ENCODE peak calls at places on chromosomes 6 and 20, in four cellular contexts. Z is PC-3, N is astrocyte, S is K562. C is an unnamed sample.

GRCh38 chr20:51640743-51641142 is 98.2 kb upstream of the NFATC2 start:
- DNase-seq in Z (no peak), N (peak), S (no peak), C (peak)

GRCh38 chr20:24868396-24868927 is 80.6 kb upstream of the CST7 start:
- DNase-seq in Z (no peak), N (no peak), S (no peak), C (no peak)

GRCh38 chr20:16349518-16350295 is 223.5 kb downstream of the KIF16B start:
- DNase-seq in Z (no peak), N (peak), S (no peak), C (peak)

GRCh38 chr20:41308726-41309413 is 8.7 kb downstream of the ZHX3 start:
- DNase-seq in Z (no peak), N (no peak), S (peak), C (peak)

GRCh38 chr6:4133941-4134838 is 1.2 kb downstream of the ECI2 start:
- DNase-seq in Z (peak), N (no peak), S (peak), C (peak)

GRCh38 chr6:95529762-95530161 is 47.6 kb upstream of the MANEA start:
- DNase-seq in Z (no peak), N (no peak), S (no peak), C (no peak)

GRCh38 chr6:7138921-7139358 is 31.2 kb downstream of the RREB1 start:
- DNase-seq in Z (peak), N (no peak), S (peak), C (no peak)

GRCh38 chr20:34815636-34816035 is 9.8 kb downstream of the NCOA6 start:
- DNase-seq in Z (no peak), N (no peak), S (no peak), C (peak)

GRCh38 chr6:79946242-79946641 is 1.1 kb downstream of the ELOVL4 start:
- DNase-seq in Z (peak), N (peak), S (no peak), C (peak)

GRCh38 chr6:30886897-30887255 is 2.6 kb downstream of the DDR1 start:
- DNase-seq in Z (no peak), N (no peak), S (no peak), C (no peak)

GRCh38 chr6:151589667-151590066 is 95.8 kb downstream of the CCDC170 start:
- DNase-seq in Z (no peak), N (no peak), S (no peak), C (no peak)

GRCh38 chr20:16459019-16459700 is 114.1 kb downstream of the KIF16B start:
- DNase-seq in Z (peak), N (peak), S (peak), C (peak)

GRCh38 chr6:55433446-55434130 is 106.3 kb downstream of the GFRAL start:
- DNase-seq in Z (peak), N (no peak), S (no peak), C (peak)

GRCh38 chr6:19301980-19302379 is 535.2 kb upstream of the ID4 start:
- DNase-seq in Z (peak), N (peak), S (no peak), C (peak)

GRCh38 chr6:116278853-116279231 is 888 bp downstream of the TSPYL1 start:
- DNase-seq in Z (no peak), N (no peak), S (peak), C (no peak)

GRCh38 chr6:43269273-43270007 is 26.2 kb downstream of the TTBK1 start:
- DNase-seq in Z (no peak), N (no peak), S (peak), C (no peak)

GRCh38 chr6:30325150-30325872 is 1.4 kb upstream of the TRIM39 start:
- DNase-seq in Z (peak), N (peak), S (peak), C (peak)

GRCh38 chr20:19929749-19930148 is 87.4 kb upstream of the NAA20 start:
- DNase-seq in Z (no peak), N (no peak), S (no peak), C (no peak)

GRCh38 chr6:36829919-36830544 is 9.2 kb downstream of the CPNE5 start:
- DNase-seq in Z (no peak), N (peak), S (no peak), C (peak)

GRCh38 chr6:149717588-149718458 is at the start of gene LATS1:
- DNase-seq in Z (peak), N (peak), S (peak), C (peak)

GRCh38 chr6:7998103-7998725 is 66.0 kb downstream of the BLOC1S5 start:
- DNase-seq in Z (peak), N (peak), S (no peak), C (peak)

GRCh38 chr6:32666420-32667300 is at the start of gene HLA-DQB1:
- DNase-seq in Z (peak), N (no peak), S (no peak), C (peak)

GRCh38 chr6:122059918-122060317 is 339.5 kb upstream of the HSF2 start:
- DNase-seq in Z (no peak), N (no peak), S (no peak), C (peak)

GRCh38 chr6:146194434-146194833 is 165.6 kb downstream of the GRM1 start:
- DNase-seq in Z (no peak), N (no peak), S (no peak), C (peak)

GRCh38 chr20:32681175-32682084 is 7.7 kb upstream of the C20orf203 start:
- DNase-seq in Z (peak), N (peak), S (peak), C (peak)

GRCh38 chr6:38058022-38058421 is 238.5 kb downstream of the ZFAND3 start:
- DNase-seq in Z (peak), N (peak), S (no peak), C (peak)

GRCh38 chr6:41027251-41027650 is 11.8 kb downstream of the UNC5CL start:
- DNase-seq in Z (peak), N (no peak), S (no peak), C (no peak)

GRCh38 chr6:2656460-2657064 is 94.2 kb downstream of the MYLK4 start:
- DNase-seq in Z (no peak), N (no peak), S (no peak), C (no peak)
- H2AFZ ChIP-seq in Z (no peak), N (no peak), S (no peak), C (no peak)

GRCh38 chr6:163793584-163793983 is 379.1 kb downstream of the QKI start:
- DNase-seq in Z (peak), N (peak), S (no peak), C (peak)

GRCh38 chr6:163787001-163787667 is 372.6 kb downstream of the QKI start:
- DNase-seq in Z (no peak), N (no peak), S (no peak), C (no peak)

GRCh38 chr6:163790296-163790840 is 375.9 kb downstream of the QKI start:
- DNase-seq in Z (no peak), N (peak), S (no peak), C (peak)

DNA sequence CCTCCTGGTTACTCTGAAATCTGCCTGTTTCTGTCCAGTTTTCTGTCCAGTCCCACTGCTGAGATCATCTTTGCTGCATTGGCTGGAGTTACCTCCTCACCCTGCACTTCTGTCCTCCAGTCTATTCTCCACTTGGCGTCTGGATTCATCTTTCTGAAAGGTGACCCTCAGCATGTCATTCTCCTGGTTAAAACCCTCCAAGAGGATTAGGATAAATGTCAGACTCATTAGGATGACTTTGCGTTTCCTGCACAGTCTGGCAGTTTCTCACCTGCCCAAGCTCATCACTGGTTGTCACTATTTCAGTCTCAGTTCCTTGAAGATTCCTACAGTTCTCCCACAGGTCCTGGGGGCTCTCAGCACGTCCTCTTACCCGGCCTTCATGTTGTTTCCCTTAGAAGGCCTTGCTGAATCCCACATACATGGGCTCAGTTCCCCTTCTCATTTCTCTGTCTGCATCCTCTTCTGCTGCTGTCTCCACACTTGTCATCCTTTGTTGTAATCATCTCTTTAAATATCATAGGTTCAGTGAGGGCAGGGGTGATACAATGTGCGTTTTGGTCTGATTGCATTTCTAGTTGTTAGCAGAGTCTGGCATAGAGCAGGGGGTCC is 374.8 kb downstream of the QKI start:
- DNase-seq in Z (no peak), N (no peak), S (no peak), C (no peak)
- H3K9ac ChIP-seq in Z (no peak), N (no peak), S (no peak), C (no peak)

DNA sequence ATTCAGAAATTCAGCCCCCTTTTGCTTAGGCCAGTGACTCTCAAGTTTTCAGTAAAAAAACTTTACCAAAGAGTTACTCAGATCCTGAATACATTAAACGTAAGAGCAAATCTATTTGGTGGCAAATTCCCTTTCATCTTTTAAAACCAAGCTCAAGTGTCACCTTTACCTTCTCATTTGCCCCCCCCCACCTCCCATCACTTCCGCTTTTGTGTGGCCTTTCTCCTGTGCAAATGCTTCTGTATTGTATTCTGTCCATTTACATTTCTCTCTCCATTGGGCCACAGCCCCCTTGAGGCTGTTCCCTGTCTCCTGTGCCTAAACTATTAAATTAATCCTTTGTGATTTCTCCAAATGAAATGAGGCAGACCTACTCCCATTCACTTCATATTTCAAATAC is 1.9 kb downstream of the NOL7 start:
- DNase-seq in Z (no peak), N (no peak), S (no peak), C (no peak)
- TF ChIP-seq CTCF in Z (peak), N (no peak), S (no peak), C (no peak)

DNA sequence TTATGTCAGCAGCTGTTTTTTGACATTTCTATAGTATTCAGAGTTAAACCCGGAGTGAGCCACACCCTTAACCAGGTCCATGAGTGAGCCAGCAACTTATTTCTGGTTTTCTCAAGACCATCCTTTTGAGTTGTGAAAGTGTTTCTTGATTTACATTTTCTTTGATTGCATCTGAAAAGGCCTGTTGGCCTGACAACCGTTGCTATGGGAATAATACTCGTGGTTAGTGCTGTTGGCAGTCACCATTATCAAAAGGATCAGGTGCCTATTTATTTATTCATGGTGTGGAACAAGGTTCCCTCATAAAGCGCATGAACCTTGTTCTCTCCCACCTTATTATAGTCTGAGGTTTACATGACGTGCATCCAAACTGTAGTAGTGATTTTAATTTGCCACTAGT is 91.2 kb downstream of the DTD1 start:
- DNase-seq in Z (no peak), N (peak), S (no peak), C (peak)
- H2AFZ ChIP-seq in Z (no peak), N (no peak), S (no peak), C (no peak)

DNA sequence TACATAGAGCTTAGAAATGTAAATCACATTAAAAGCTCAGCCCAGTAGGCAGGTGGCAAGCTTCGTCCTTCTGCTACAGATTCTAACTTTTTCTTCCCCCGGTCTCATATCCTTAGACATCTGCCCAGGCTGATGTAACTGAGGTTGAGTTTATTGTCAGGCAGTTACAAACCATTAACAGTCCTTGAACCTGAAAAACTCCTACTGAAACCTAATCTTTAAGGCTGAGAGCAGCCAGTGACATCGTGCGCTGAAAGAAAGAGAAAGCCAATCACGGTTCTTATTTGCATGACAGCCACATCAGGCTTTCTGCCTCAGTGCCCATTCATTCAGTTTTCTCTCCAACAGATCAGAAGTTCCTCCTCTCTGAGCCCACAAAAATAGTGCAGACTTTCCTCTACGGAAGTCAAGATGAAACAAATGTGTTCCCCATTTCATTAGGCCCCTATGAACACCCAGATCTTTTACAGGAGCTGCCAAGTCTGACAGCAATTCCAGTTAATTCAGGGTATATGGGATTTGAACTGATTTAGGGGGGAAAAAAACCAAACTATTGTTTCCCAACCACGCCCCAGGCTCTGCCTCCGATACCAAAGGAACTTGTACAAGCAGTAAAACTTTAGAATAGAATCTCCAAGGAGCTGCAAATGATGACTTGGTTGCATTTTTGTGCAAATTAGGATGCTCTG is at the start of gene NHSL1:
- DNase-seq in Z (no peak), N (peak), S (no peak), C (peak)
- H3K9ac ChIP-seq in Z (no peak), N (no peak), S (no peak), C (no peak)

GRCh38 chr20:62736026-62736406 is 27.4 kb downstream of the NTSR1 start:
- DNase-seq in Z (no peak), N (no peak), S (no peak), C (no peak)

GRCh38 chr20:62734881-62735280 is 26.2 kb downstream of the NTSR1 start:
- DNase-seq in Z (no peak), N (no peak), S (no peak), C (no peak)

GRCh38 chr20:62735331-62735821 is 26.7 kb downstream of the NTSR1 start:
- DNase-seq in Z (no peak), N (no peak), S (peak), C (no peak)

GRCh38 chr20:62737271-62737761 is 28.7 kb downstream of the NTSR1 start:
- DNase-seq in Z (no peak), N (no peak), S (no peak), C (peak)

DNA sequence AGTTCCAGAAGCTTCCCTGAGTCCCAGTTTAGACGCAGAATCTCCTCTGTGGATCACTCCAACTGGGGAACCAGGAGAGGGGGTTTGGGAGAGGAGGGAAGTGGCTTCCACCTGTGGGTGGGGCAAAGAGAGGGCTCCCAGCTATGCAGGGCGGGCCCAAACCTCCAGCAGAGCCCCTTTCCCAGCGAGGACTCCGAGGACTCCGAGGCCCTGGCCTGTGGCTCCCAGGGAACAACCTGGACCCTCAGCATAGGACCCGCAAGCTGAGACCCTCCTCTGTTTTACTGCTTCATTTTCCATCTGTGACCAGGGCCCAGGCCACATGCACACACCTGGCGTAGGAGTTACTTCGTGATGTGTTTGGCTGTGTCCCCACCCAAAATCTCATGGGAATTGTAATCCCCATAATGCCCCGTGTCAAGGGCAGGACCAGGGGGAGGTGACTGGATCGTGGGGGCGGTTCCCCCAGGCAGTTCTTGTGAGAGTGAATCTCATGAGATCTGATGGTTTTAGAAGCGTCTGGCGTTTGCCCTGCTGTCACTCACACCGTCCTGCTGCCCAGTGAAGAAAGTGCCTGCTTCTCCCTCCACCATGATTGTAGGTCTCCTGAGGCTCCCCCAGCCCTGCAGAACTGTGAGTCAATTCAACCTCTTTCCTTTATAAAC is 27.9 kb downstream of the NTSR1 start:
- DNase-seq in Z (no peak), N (no peak), S (no peak), C (no peak)
- TF ChIP-seq CTCF in Z (no peak), N (no peak), S (no peak), C (no peak)

GRCh38 chr6:15843764-15844163 is 180.9 kb upstream of the DTNBP1 start:
- DNase-seq in Z (no peak), N (no peak), S (no peak), C (no peak)

GRCh38 chr6:15843226-15843625 is 180.4 kb upstream of the DTNBP1 start:
- DNase-seq in Z (no peak), N (no peak), S (no peak), C (no peak)

GRCh38 chr6:15841937-15842698 is 179.3 kb upstream of the DTNBP1 start:
- DNase-seq in Z (no peak), N (no peak), S (no peak), C (no peak)

GRCh38 chr6:15839969-15840541 is 177.2 kb upstream of the DTNBP1 start:
- DNase-seq in Z (no peak), N (no peak), S (no peak), C (no peak)

GRCh38 chr6:15842718-15843117 is 179.9 kb upstream of the DTNBP1 start:
- DNase-seq in Z (no peak), N (no peak), S (no peak), C (peak)
- H2AFZ ChIP-seq in Z (no peak), N (no peak), S (no peak), C (no peak)

C was measured in fibroblast of lung.